ENCODE peak calls at places on chromosomes 7 and 10, in ten cellular contexts. V, H, B, Y, Q, I, X, Z, A and S are unnamed samples. For H3K4me1 and H3K9me3, the result is how much of the 10 kb centered on the place peaks cover.

GRCh38 chr7:129969881-129970446 is 17.2 kb upstream of the UBE2H start:
- DNase-seq in V (no peak), X (peak), H (peak), I (peak), B (peak), Q (peak), Z (peak), A (no peak), Y (no peak), S (no peak)

GRCh38 chr10:77179015-77179695 is 458.5 kb downstream of the KCNMA1 start:
- DNase-seq in I (no peak), H (peak), Z (peak), Q (peak), Y (peak), X (peak), V (no peak), B (no peak), A (no peak), S (no peak)

GRCh38 chr7:108001759-108002725 is 919 bp downstream of the LAMB1 start:
- DNase-seq in X (peak), V (no peak), Q (peak), Z (no peak), I (no peak), B (no peak), Y (peak), A (no peak), H (peak), S (peak)

GRCh38 chr10:120511165-120511564 is 54.1 kb downstream of the PLPP4 start:
- DNase-seq in V (no peak), H (no peak), I (no peak), X (peak), Y (no peak), Q (no peak), B (no peak), Z (no peak), A (no peak), S (no peak)

GRCh38 chr7:128912281-128912680 is 1.8 kb upstream of the KCP start:
- DNase-seq in X (no peak), Q (no peak), B (no peak), Z (no peak), A (no peak), Y (peak), V (no peak), I (peak), H (no peak), S (no peak)

GRCh38 chr7:26368542-26368941 is 76.9 kb downstream of the SNX10 start:
- DNase-seq in Y (no peak), V (no peak), H (no peak), B (no peak), I (no peak), X (no peak), Z (no peak), A (no peak), Q (peak), S (no peak)

GRCh38 chr7:70779321-70779720 is 352.6 kb upstream of the GALNT17 start:
- DNase-seq in I (no peak), Y (no peak), V (no peak), Q (no peak), X (no peak), H (no peak), A (no peak), Z (no peak), B (no peak), S (no peak)

GRCh38 chr10:13637303-13637856 is 50.6 kb downstream of the PRPF18 start:
- DNase-seq in Z (no peak), Y (no peak), X (no peak), H (no peak), Q (no peak), I (no peak), B (no peak), V (no peak), A (no peak), S (no peak)

GRCh38 chr10:116430288-116430687 is 2.6 kb downstream of the PNLIPRP3 start:
- DNase-seq in A (no peak), Z (no peak), Q (no peak), I (no peak), X (peak), Y (no peak), H (no peak), V (no peak), B (no peak), S (no peak)

GRCh38 chr10:3776796-3777571 is 8.0 kb downstream of the KLF6 start:
- DNase-seq in Z (peak), V (peak), I (no peak), B (peak), X (peak), H (peak), Y (peak), Q (peak), A (peak), S (peak)

DNA sequence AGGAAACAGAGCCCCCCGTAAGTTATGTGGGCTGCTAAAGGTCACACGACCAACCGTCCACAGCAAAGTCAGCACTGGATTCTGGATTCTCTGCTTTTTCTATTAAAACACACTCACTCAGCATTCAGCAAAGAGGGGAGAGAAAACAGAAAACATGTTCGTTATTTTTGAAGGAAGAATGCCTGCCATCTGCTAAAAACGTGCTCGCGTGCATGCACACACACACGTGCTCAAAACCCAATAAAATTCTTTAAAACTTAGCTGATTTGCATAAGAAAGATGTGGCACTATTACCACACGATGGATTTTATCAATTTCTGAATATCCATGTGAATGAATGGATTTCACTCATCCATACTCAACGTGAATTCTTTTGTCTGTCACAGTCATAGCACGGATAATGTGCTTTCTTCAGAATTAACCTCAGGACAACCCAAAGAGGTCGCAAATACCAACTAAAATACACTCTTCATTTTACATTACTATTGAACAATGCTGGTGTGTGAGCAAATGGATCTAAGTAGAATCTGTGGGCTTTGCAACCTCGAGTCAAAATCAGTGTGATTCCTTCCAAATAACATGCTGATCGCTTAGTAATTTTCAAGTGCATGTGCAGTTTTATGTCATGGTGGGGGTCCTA is 40.8 kb downstream of the NRP1 start:
- DNase-seq in V (no peak), I (no peak), Y (no peak), A (no peak), H (no peak), X (no peak), Z (no peak), B (no peak), Q (no peak), S (no peak)
- H3K4me1 ChIP-seq in V (under half), I (under half), Y (under half), A (under half), H (under half), X (under half), Z (under half), B (under half), Q (under half), S (under half)

GRCh38 chr10:97525683-97526110 is 27.0 kb downstream of the UBTD1 start:
- DNase-seq in I (no peak), Y (no peak), H (no peak), V (no peak), Q (no peak), A (no peak), X (no peak), B (no peak), Z (no peak), S (no peak)
- H3K9me3 ChIP-seq in I (under half), Y (under half), H (under half), V (under half), Q (under half), A (under half), X (under half), B (under half), Z (under half), S (under half)

DNA sequence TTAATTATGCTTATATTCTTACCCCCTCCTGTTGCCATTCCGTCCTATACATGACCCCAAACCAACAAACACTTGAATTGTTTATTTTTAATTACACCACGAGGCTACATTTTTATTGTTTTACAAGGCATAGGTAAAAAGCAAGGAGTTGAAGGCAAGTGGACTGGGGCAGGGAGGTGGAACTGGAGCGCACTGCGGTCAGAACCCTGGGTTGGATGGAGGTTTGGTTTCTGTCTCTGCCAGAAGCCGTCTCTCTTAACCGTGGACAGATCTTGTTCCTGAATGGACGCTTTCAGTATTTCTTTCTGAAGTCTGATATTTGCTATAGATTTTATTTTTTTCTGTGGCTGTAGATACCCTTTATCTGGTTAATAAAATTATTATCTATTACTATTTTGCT is 19.9 kb upstream of the IGFBP3 start:
- DNase-seq in H (no peak), X (no peak), B (no peak), Q (no peak), V (no peak), Y (no peak), I (no peak), A (no peak), Z (no peak), S (no peak)
- H3K4me3 ChIP-seq in H (no peak), X (no peak), B (no peak), Q (no peak), V (peak), Y (no peak), I (no peak), A (peak), Z (no peak), S (no peak)

DNA sequence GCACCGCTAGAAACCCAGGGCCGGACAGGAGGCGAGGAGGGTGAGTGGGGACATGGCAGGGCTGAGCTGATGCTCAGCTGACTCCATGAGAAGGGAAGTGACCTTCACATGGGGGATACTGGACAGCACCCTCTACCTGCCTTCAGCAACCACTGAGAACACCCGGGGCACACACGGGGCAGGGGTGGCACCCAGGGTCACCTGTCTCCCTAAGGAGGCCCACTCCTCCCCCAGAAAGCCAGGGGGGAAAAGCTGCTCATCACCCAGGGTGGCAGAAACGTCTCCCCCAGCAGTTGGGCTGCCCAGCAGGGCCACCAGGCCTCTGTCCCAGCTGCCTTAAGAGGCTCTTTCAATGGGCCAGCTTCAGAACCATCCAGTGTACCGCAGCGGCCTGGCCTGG is 159.7 kb downstream of the RNF216 start:
- DNase-seq in H (no peak), A (no peak), Y (no peak), I (no peak), B (no peak), V (no peak), Z (no peak), X (no peak), Q (no peak), S (no peak)
- H3K4me1 ChIP-seq in H (under half), A (under half), Y (under half), I (under half), B (under half), V (under half), Z (under half), X (under half), Q (under half), S (under half)

GRCh38 chr7:16025696-16026095 is 339.2 kb upstream of the MEOX2 start:
- DNase-seq in Z (no peak), B (no peak), H (no peak), Q (no peak), Y (no peak), A (no peak), V (no peak), X (no peak), I (no peak), S (no peak)
- H3K9me3 ChIP-seq in Z (under half), B (under half), H (under half), Q (under half), Y (under half), A (under half), V (under half), X (under half), I (under half), S (under half)

GRCh38 chr7:155798673-155799439 is 13.4 kb downstream of the SHH start:
- DNase-seq in B (no peak), X (no peak), Z (no peak), Q (no peak), I (no peak), H (no peak), V (no peak), A (no peak), Y (peak), S (no peak)
- H3K4me3 ChIP-seq in B (no peak), X (no peak), Z (no peak), Q (no peak), I (no peak), H (no peak), V (no peak), A (no peak), Y (no peak), S (no peak)

GRCh38 chr10:26843736-26844135 is 17.0 kb downstream of the ABI1 start:
- DNase-seq in V (no peak), I (no peak), X (peak), Q (no peak), B (no peak), H (no peak), Z (no peak), Y (no peak), A (no peak), S (no peak)
- H3K4me1 ChIP-seq in V (half or more), I (under half), X (under half), Q (under half), B (under half), H (under half), Z (under half), Y (under half), A (under half), S (under half)

DNA sequence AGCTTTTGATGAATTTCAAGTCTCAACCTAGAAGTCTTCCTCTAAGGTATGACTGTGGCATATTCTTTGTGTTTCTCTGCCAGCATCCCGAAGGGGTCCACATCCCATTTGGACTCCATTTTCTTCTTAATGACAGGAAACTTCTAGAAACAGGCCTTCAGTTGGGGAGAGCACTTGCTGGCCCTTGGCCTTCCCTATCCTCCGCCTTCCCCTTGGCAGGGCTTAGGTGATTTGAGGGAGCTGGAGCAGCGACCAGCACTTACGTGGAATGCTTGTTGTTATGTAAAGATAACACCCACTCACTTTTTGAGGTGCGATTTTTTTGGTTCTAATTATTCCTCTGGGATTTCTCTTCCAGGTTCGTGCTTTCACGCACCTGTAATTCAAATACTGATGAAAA is 42.9 kb upstream of the ZNF716 start:
- DNase-seq in V (no peak), Y (no peak), Z (no peak), A (no peak), I (no peak), B (no peak), H (no peak), Q (no peak), X (no peak), S (no peak)
- H3K9me3 ChIP-seq in V (under half), Y (under half), Z (under half), A (under half), I (under half), B (under half), H (under half), Q (under half), X (under half), S (under half)

GRCh38 chr7:21902240-21902639 is 43.5 kb downstream of the CDCA7L start:
- DNase-seq in V (no peak), X (peak), A (no peak), Z (no peak), H (no peak), I (no peak), Y (no peak), B (no peak), Q (peak), S (no peak)

GRCh38 chr7:21893401-21893800 is 52.3 kb downstream of the CDCA7L start:
- DNase-seq in Q (no peak), V (no peak), A (no peak), H (no peak), X (no peak), Z (no peak), B (no peak), I (no peak), Y (no peak), S (no peak)

GRCh38 chr7:21903074-21903786 is 42.5 kb downstream of the CDCA7L start:
- DNase-seq in X (no peak), Z (no peak), Y (no peak), V (no peak), A (no peak), Q (no peak), I (no peak), H (no peak), B (no peak), S (peak)

DNA sequence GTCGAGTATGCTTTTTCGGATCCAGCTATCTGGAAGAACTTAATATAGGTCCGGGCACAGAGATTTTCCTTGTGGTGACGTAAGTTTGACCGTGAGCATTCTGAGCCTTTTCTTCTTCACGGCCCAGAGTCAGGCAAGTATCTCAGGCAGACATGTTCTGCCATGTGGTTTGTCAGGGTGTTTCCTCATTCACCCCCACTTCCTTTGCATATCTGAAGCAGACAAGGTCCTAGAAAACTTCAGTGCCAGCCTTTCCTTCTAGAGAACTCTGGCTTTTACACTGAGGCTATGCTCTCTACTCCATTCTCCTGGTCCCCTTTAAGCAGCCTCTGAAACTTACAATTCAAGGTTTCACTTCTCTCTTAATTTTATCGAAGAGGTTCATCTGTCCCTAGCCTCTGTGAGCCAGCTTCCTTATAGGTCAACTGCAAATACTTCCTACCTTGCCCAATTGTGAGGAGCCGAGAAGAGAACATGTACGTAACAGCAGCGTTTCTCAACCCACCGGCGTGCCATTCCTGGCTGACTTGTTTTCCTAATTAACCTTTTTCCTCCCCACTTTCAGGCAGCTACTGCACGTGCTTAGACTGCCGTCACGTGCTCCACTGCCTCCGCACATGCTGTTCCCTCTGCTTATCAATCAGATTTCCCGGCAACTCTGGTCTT is 47.3 kb downstream of the CDCA7L start:
- DNase-seq in Q (no peak), B (no peak), I (no peak), V (peak), X (no peak), Y (no peak), Z (no peak), H (no peak), A (no peak), S (no peak)
- H3K4me3 ChIP-seq in Q (no peak), B (no peak), I (no peak), V (peak), X (no peak), Y (no peak), Z (no peak), H (no peak), A (peak), S (no peak)

GRCh38 chr7:36284470-36284869 is 105.2 kb upstream of the ANLN start:
- DNase-seq in V (no peak), Y (no peak), H (no peak), Z (no peak), I (no peak), X (no peak), A (no peak), Q (no peak), B (no peak), S (no peak)
- H3K4me1 ChIP-seq in V (under half), Y (under half), H (under half), Z (under half), I (under half), X (under half), A (half or more), Q (under half), B (under half), S (under half)